ENCODE peak calls at places on chromosomes 2 and 18, in eight cellular contexts. O is gastrocnemius medialis, P is fibroblast of lung, Z is pancreas, C is A673, B is right cardiac atrium, G is neuronal stem cell, R is breast epithelium. Y is an unnamed sample. For H3K27me3 and H3K9me3, the result is how much of the 10 kb centered on the place peaks cover.

GRCh38 chr2:131055169-131056065 is 37.8 kb downstream of the FAM168B start:
- DNase-seq in R (no peak), P (no peak), Z (no peak), C (no peak), G (no peak), B (no peak), O (peak), Y (peak)

GRCh38 chr2:226414313-226414712 is 385.3 kb downstream of the IRS1 start:
- DNase-seq in O (no peak), G (no peak), Z (no peak), R (no peak), B (no peak), C (peak), P (peak), Y (no peak)

GRCh38 chr18:68972176-68972575 is 174.3 kb downstream of the CCDC102B start:
- DNase-seq in G (no peak), Z (no peak), P (no peak), C (no peak), O (no peak), R (no peak), B (no peak), Y (no peak)

GRCh38 chr2:129754431-129754830 is 225.0 kb upstream of the RAB6C start:
- DNase-seq in P (no peak), G (no peak), O (no peak), Z (no peak), R (no peak), C (no peak), B (no peak), Y (no peak)

GRCh38 chr2:64859208-64860161 is 129.7 kb upstream of the SLC1A4 start:
- DNase-seq in R (peak), G (peak), C (peak), P (peak), O (peak), Z (peak), B (peak), Y (peak)

GRCh38 chr2:33411765-33412164 is 64.7 kb upstream of the RASGRP3 start:
- DNase-seq in C (no peak), Z (no peak), G (no peak), O (no peak), P (peak), R (no peak), B (no peak), Y (no peak)

GRCh38 chr2:10790228-10790973 is 22.2 kb downstream of the PDIA6 start:
- DNase-seq in R (no peak), O (no peak), B (no peak), G (no peak), Z (no peak), P (no peak), C (no peak), Y (no peak)

GRCh38 chr2:53813151-53813550 is 26.3 kb downstream of the ERLEC1 start:
- DNase-seq in B (no peak), R (no peak), Z (no peak), C (no peak), P (no peak), O (no peak), G (no peak), Y (no peak)

GRCh38 chr2:241417626-241418025 is 61.5 kb downstream of the FARP2 start:
- DNase-seq in Z (no peak), O (no peak), P (no peak), C (no peak), G (no peak), R (no peak), B (no peak), Y (no peak)

GRCh38 chr2:6940820-6941219 is 23.6 kb downstream of the RNF144A start:
- DNase-seq in B (no peak), Z (no peak), P (no peak), R (no peak), G (no peak), O (no peak), C (no peak), Y (no peak)

GRCh38 chr18:26461405-26461804 is 86.9 kb downstream of the KCTD1 start:
- DNase-seq in Z (no peak), G (no peak), R (no peak), O (no peak), B (no peak), C (no peak), P (no peak), Y (no peak)

GRCh38 chr18:26460449-26461091 is 87.8 kb downstream of the KCTD1 start:
- DNase-seq in Z (peak), R (no peak), C (no peak), P (no peak), B (peak), G (no peak), O (no peak), Y (no peak)

GRCh38 chr2:239244625-239245024 is 156.2 kb downstream of the HDAC4 start:
- DNase-seq in O (no peak), B (no peak), C (no peak), R (no peak), P (no peak), Z (no peak), G (no peak), Y (peak)

GRCh38 chr2:127569274-127570065 is 34.0 kb downstream of the MYO7B start:
- DNase-seq in R (no peak), B (peak), Z (no peak), P (peak), O (peak), G (no peak), C (no peak), Y (peak)

GRCh38 chr2:48205137-48205798 is 299.0 kb upstream of the FBXO11 start:
- DNase-seq in G (peak), Z (no peak), R (no peak), B (no peak), P (peak), O (no peak), C (no peak), Y (no peak)

GRCh38 chr2:239951825-239952224 is 73.3 kb downstream of the NDUFA10 start:
- DNase-seq in C (no peak), B (no peak), Z (no peak), O (no peak), R (no peak), P (no peak), G (no peak), Y (no peak)

GRCh38 chr2:71882949-71883472 is 264.7 kb downstream of the CYP26B1 start:
- DNase-seq in G (no peak), C (peak), O (peak), P (peak), B (peak), Z (peak), R (peak), Y (no peak)

GRCh38 chr18:78698914-78699313 is 280.7 kb upstream of the SALL3 start:
- DNase-seq in P (no peak), B (no peak), R (no peak), Z (no peak), G (no peak), O (no peak), C (no peak), Y (no peak)

GRCh38 chr2:46749042-46749461 is 166.6 kb downstream of the MCFD2 start:
- DNase-seq in Z (no peak), R (no peak), C (peak), O (no peak), B (no peak), G (no peak), P (peak), Y (no peak)

GRCh38 chr2:9768388-9768787 is 74.9 kb upstream of the TAF1B start:
- DNase-seq in Z (peak), G (peak), R (no peak), O (peak), P (no peak), B (no peak), C (no peak), Y (no peak)

GRCh38 chr2:100321881-100322820 is at the start of gene LONRF2:
- DNase-seq in B (peak), P (no peak), G (peak), R (no peak), C (peak), Z (peak), O (peak), Y (no peak)
- H3K27me3 ChIP-seq in B (under half), P (under half), G (under half), R (under half), C (half or more), Z (under half), O (under half), Y (under half)

GRCh38 chr2:152162141-152162540 is 13.4 kb downstream of the STAM2 start:
- DNase-seq in R (no peak), Z (no peak), G (no peak), C (no peak), O (no peak), P (no peak), B (no peak), Y (no peak)

GRCh38 chr2:152165306-152165705 is 10.3 kb downstream of the STAM2 start:
- DNase-seq in O (no peak), G (no peak), P (no peak), C (no peak), B (no peak), Z (no peak), R (no peak), Y (no peak)

GRCh38 chr2:152165780-152166179 is 9.8 kb downstream of the STAM2 start:
- DNase-seq in Z (no peak), O (no peak), G (no peak), P (no peak), R (no peak), C (no peak), B (no peak), Y (no peak)

GRCh38 chr2:152157253-152157652 is 18.3 kb downstream of the STAM2 start:
- DNase-seq in G (no peak), B (no peak), P (no peak), Z (no peak), O (no peak), C (no peak), R (no peak), Y (no peak)

GRCh38 chr2:152161598-152161997 is 14.0 kb downstream of the STAM2 start:
- DNase-seq in R (no peak), B (no peak), P (no peak), G (no peak), C (no peak), Z (no peak), O (no peak), Y (no peak)
- H3K9me3 ChIP-seq in R (under half), B (under half), P (under half), G (under half), C (under half), Z (under half), O (under half), Y (under half)

DNA sequence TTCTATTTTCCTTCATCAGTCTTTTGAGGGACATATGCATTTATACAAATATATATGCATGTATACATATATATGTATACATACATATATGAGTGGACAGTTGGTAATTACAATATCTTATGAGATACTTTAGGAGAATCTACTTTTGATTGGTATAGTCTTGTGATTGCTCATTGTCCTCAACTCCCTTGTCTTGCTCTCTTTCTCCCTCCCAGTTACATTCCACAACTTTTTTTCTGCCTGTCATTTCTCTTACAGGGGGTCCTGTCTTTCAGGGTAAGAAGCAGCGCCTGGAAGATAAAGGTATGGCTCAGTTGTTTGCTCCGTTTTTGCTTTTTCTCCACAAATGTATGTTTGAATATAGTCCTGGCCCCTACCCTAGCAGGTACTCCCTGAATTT is 19.9 kb downstream of the EFEMP1 start:
- DNase-seq in B (no peak), O (no peak), R (no peak), C (no peak), P (no peak), G (no peak), Z (no peak), Y (no peak)
- H3K27me3 ChIP-seq in B (under half), O (under half), R (under half), C (under half), P (under half), G (under half), Z (under half), Y (under half)

GRCh38 chr2:39361511-39361910 is 75.6 kb downstream of the MAP4K3 start:
- DNase-seq in O (no peak), Z (no peak), C (no peak), P (no peak), B (no peak), G (no peak), R (no peak), Y (no peak)
- H3K9me3 ChIP-seq in O (under half), Z (under half), C (under half), P (under half), B (under half), G (under half), R (under half), Y (under half)

GRCh38 chr2:58494059-58494458 is 252.9 kb upstream of the FANCL start:
- DNase-seq in R (no peak), O (no peak), B (no peak), Z (no peak), P (no peak), C (no peak), G (no peak), Y (no peak)
- H3K27me3 ChIP-seq in R (under half), O (under half), B (under half), Z (under half), P (under half), C (under half), G (under half), Y (under half)

GRCh38 chr2:22867921-22868320 is 517.1 kb upstream of the KLHL29 start:
- DNase-seq in Z (no peak), C (no peak), O (no peak), R (no peak), G (no peak), B (no peak), P (no peak), Y (no peak)
- H3K9me3 ChIP-seq in Z (under half), C (under half), O (under half), R (under half), G (under half), B (under half), P (under half), Y (under half)